ENCODE peak calls at places on chromosomes 4 and X, in eight cellular contexts. Q is activated CD4-positive, alpha-beta T cell treated with anti-CD3 and anti-CD28 coated beads, Interleukin-2, amount 50 U/mL, for 4 hours; H is OCI-LY7; L is AML-193; S is fibroblast of the aortic adventitia; A is T follicular helper cell; F is activated T-cell treated with anti-CD3 and anti-CD28 coated beads, Interleukin-2, amount 50 U/mL, for 72 hours; N is NCI-H1092 treated with DMSO at 0.1 percent for 48 hours. X is an unnamed sample.

GRCh38 chr4:47551682-47552081 is 66.6 kb downstream of the ATP10D start:
- DNase-seq in Q (no peak), H (no peak), L (no peak), S (peak), A (no peak), F (no peak), N (no peak), X (peak)

GRCh38 chrX:50941638-50942037 is 31.1 kb downstream of the BMP15 start:
- DNase-seq in Q (no peak), H (peak), L (no peak), S (no peak), A (no peak), F (no peak), N (no peak), X (peak)

GRCh38 chr4:153083447-153083921 is 120.8 kb upstream of the TRIM2 start:
- DNase-seq in Q (peak), H (peak), L (peak), S (peak), A (peak), F (peak), N (peak), X (peak)

GRCh38 chr4:78056265-78057129 is 626 bp upstream of the FRAS1 start:
- DNase-seq in Q (no peak), H (peak), L (no peak), S (peak), A (no peak), F (peak), N (peak), X (peak)

GRCh38 chr4:165864228-165864627 is 8.8 kb upstream of the TLL1 start:
- DNase-seq in Q (no peak), H (peak), L (no peak), S (no peak), A (no peak), F (no peak), N (peak), X (no peak)

GRCh38 chr4:111064342-111064993 is 441.6 kb upstream of the PITX2 start:
- DNase-seq in Q (no peak), H (no peak), L (no peak), S (peak), A (no peak), F (no peak), N (no peak), X (peak)

GRCh38 chr4:62408467-62408866 is 1208.3 kb downstream of the ADGRL3 start:
- DNase-seq in Q (no peak), H (no peak), L (no peak), S (no peak), A (no peak), F (no peak), N (no peak), X (no peak)

GRCh38 chrX:151543706-151544105 is 19.8 kb upstream of the PASD1 start:
- DNase-seq in Q (no peak), H (no peak), L (no peak), S (no peak), A (no peak), F (no peak), N (no peak), X (peak)

GRCh38 chr4:7326693-7327340 is 107.9 kb downstream of the PSAPL1 start:
- DNase-seq in Q (no peak), H (no peak), L (no peak), S (no peak), A (no peak), F (no peak), N (no peak), X (no peak)

GRCh38 chrX:57528670-57529255 is 63.0 kb upstream of the ZXDB start:
- DNase-seq in Q (peak), H (peak), L (peak), S (peak), A (no peak), F (peak), N (no peak), X (peak)

GRCh38 chr4:69830529-69831269 is 29.2 kb downstream of the SULT1E1 start:
- DNase-seq in Q (no peak), H (no peak), L (peak), S (peak), A (no peak), F (no peak), N (peak), X (peak)

GRCh38 chrX:139156356-139156755 is 374.2 kb upstream of the F9 start:
- DNase-seq in Q (no peak), H (no peak), L (no peak), S (no peak), A (no peak), F (no peak), N (no peak), X (no peak)

GRCh38 chrX:18119856-18120255 is 100.8 kb downstream of the BEND2 start:
- DNase-seq in Q (no peak), H (no peak), L (no peak), S (no peak), A (no peak), F (no peak), N (peak), X (no peak)

GRCh38 chr4:85370400-85371032 is 104.4 kb upstream of the ARHGAP24 start:
- DNase-seq in Q (no peak), H (peak), L (peak), S (peak), A (no peak), F (no peak), N (peak), X (peak)

GRCh38 chrX:95318882-95319281 is 1365.8 kb upstream of the DIAPH2 start:
- DNase-seq in Q (no peak), H (peak), L (peak), S (no peak), A (no peak), F (no peak), N (peak), X (peak)

GRCh38 chrX:45295587-45295986 is 94.9 kb upstream of the DIPK2B start:
- DNase-seq in Q (no peak), H (no peak), L (no peak), S (peak), A (no peak), F (no peak), N (peak), X (peak)

GRCh38 chr4:92551616-92552015 is 247.8 kb downstream of the GRID2 start:
- DNase-seq in Q (no peak), H (no peak), L (no peak), S (no peak), A (no peak), F (no peak), N (no peak), X (no peak)

GRCh38 chr4:172596206-172596605 is 572.4 kb upstream of the GALNT7 start:
- DNase-seq in Q (no peak), H (no peak), L (no peak), S (no peak), A (no peak), F (no peak), N (no peak), X (no peak)

GRCh38 chr4:181259081-181259480 is 984.1 kb upstream of the TENM3 start:
- DNase-seq in Q (no peak), H (no peak), L (no peak), S (no peak), A (no peak), F (no peak), N (no peak), X (no peak)

GRCh38 chr4:133147922-133148689 is 988 bp upstream of the PCDH10 start:
- DNase-seq in Q (no peak), H (no peak), L (no peak), S (no peak), A (no peak), F (no peak), N (no peak), X (peak)

GRCh38 chrX:115147220-115147619 is 42.0 kb upstream of the RBMXL3 start:
- DNase-seq in Q (no peak), H (no peak), L (peak), S (peak), A (no peak), F (no peak), N (peak), X (peak)

GRCh38 chr4:7460591-7460990 is 25.9 kb upstream of the PSAPL1 start:
- DNase-seq in Q (no peak), H (no peak), L (no peak), S (no peak), A (no peak), F (no peak), N (no peak), X (no peak)

GRCh38 chrX:46873746-46874145 is 36.9 kb downstream of the RP2 start:
- DNase-seq in Q (no peak), H (no peak), L (no peak), S (no peak), A (no peak), F (no peak), N (no peak), X (peak)

GRCh38 chr4:82721819-82722423 is 76.7 kb downstream of the SCD5 start:
- DNase-seq in Q (no peak), H (peak), L (peak), S (peak), A (no peak), F (peak), N (peak), X (peak)

GRCh38 chrX:69430730-69431129 is 73.4 kb upstream of the NALF2 start:
- DNase-seq in Q (no peak), H (no peak), L (no peak), S (no peak), A (no peak), F (no peak), N (no peak), X (no peak)

GRCh38 chrX:147376601-147377387 is 534.9 kb upstream of the FMR1 start:
- DNase-seq in Q (no peak), H (peak), L (no peak), S (no peak), A (no peak), F (no peak), N (peak), X (no peak)

GRCh38 chr4:141158219-141158618 is 24.9 kb upstream of the RNF150 start:
- DNase-seq in Q (no peak), H (peak), L (no peak), S (peak), A (no peak), F (no peak), N (peak), X (peak)

GRCh38 chr4:17072483-17072882 is 174.0 kb upstream of the LDB2 start:
- DNase-seq in Q (no peak), H (no peak), L (no peak), S (peak), A (no peak), F (no peak), N (no peak), X (no peak)

GRCh38 chr4:67082746-67083145 is 462.6 kb downstream of the CENPC start:
- DNase-seq in Q (no peak), H (no peak), L (no peak), S (no peak), A (no peak), F (no peak), N (no peak), X (no peak)

GRCh38 chrX:132094169-132094568 is 33.7 kb downstream of the FRMD7 start:
- DNase-seq in Q (no peak), H (no peak), L (no peak), S (peak), A (no peak), F (no peak), N (no peak), X (no peak)

GRCh38 chr4:8728536-8729407 is 136.2 kb downstream of the CPZ start:
- DNase-seq in Q (no peak), H (no peak), L (no peak), S (no peak), A (no peak), F (no peak), N (no peak), X (no peak)

GRCh38 chr4:145937990-145938611 is 522 bp downstream of the ZNF827 start:
- DNase-seq in Q (peak), H (peak), L (no peak), S (peak), A (peak), F (peak), N (peak), X (peak)

GRCh38 chrX:134622056-134622812 is 36.0 kb downstream of the PLAC1 start:
- DNase-seq in Q (no peak), H (no peak), L (peak), S (peak), A (no peak), F (peak), N (no peak), X (peak)

GRCh38 chrX:13845721-13846378 is 29.0 kb upstream of the GPM6B start:
- DNase-seq in Q (no peak), H (no peak), L (no peak), S (no peak), A (no peak), F (no peak), N (no peak), X (peak)

GRCh38 chrX:65644621-65645287 is 22.7 kb upstream of the MSN start:
- DNase-seq in Q (no peak), H (no peak), L (no peak), S (peak), A (no peak), F (no peak), N (no peak), X (peak)